ENCODE peak calls at places on chromosomes 2 and 18, in eight cellular contexts. One of them, this sample, is unnamed. For H3K36me3, the result is how much of the 10 kb centered on the place peaks cover.

GRCh38 chr18:5073026-5073944 is 123.8 kb downstream of the AKAIN1 start:
- DNase-seq in BJ: no peak
- DNase-seq in OCI-LY7: peak
- DNase-seq in GM23338: peak
- DNase-seq in lower lobe of right lung: no peak
- DNase-seq in mucosa of descending colon: no peak
- DNase-seq in K562: peak
- DNase-seq in astrocyte: peak
- DNase-seq in this sample: no peak

GRCh38 chr2:178756343-178756742 is 50.9 kb downstream of the TTN start:
- DNase-seq in GM23338: no peak
- DNase-seq in lower lobe of right lung: no peak
- DNase-seq in mucosa of descending colon: no peak
- DNase-seq in OCI-LY7: no peak
- DNase-seq in BJ: no peak
- DNase-seq in K562: no peak
- DNase-seq in astrocyte: peak
- DNase-seq in this sample: no peak

GRCh38 chr18:31274915-31275314 is 43.0 kb upstream of the DSG1 start:
- DNase-seq in mucosa of descending colon: peak
- DNase-seq in GM23338: no peak
- DNase-seq in lower lobe of right lung: peak
- DNase-seq in OCI-LY7: no peak
- DNase-seq in astrocyte: peak
- DNase-seq in BJ: no peak
- DNase-seq in K562: no peak
- DNase-seq in this sample: no peak

GRCh38 chr2:207546822-207547221 is 17.1 kb downstream of the CREB1 start:
- DNase-seq in OCI-LY7: no peak
- DNase-seq in astrocyte: peak
- DNase-seq in K562: no peak
- DNase-seq in BJ: no peak
- DNase-seq in GM23338: no peak
- DNase-seq in mucosa of descending colon: no peak
- DNase-seq in lower lobe of right lung: no peak
- DNase-seq in this sample: no peak

GRCh38 chr18:22943847-22944246 is 10.7 kb downstream of the RBBP8 start:
- DNase-seq in BJ: no peak
- DNase-seq in astrocyte: no peak
- DNase-seq in GM23338: no peak
- DNase-seq in mucosa of descending colon: no peak
- DNase-seq in lower lobe of right lung: no peak
- DNase-seq in K562: no peak
- DNase-seq in OCI-LY7: no peak
- DNase-seq in this sample: no peak

GRCh38 chr2:41926614-41927580 is 120.9 kb upstream of the PKDCC start:
- DNase-seq in K562: peak
- DNase-seq in GM23338: no peak
- DNase-seq in mucosa of descending colon: no peak
- DNase-seq in astrocyte: no peak
- DNase-seq in BJ: no peak
- DNase-seq in lower lobe of right lung: no peak
- DNase-seq in OCI-LY7: no peak
- DNase-seq in this sample: no peak

GRCh38 chr2:62313433-62314227 is 117.7 kb downstream of the B3GNT2 start:
- DNase-seq in OCI-LY7: peak
- DNase-seq in GM23338: no peak
- DNase-seq in astrocyte: no peak
- DNase-seq in BJ: no peak
- DNase-seq in mucosa of descending colon: no peak
- DNase-seq in K562: peak
- DNase-seq in lower lobe of right lung: no peak
- DNase-seq in this sample: no peak

GRCh38 chr18:57930476-57930875 is 113.5 kb upstream of the NEDD4L start:
- DNase-seq in BJ: no peak
- DNase-seq in OCI-LY7: no peak
- DNase-seq in K562: no peak
- DNase-seq in lower lobe of right lung: no peak
- DNase-seq in mucosa of descending colon: no peak
- DNase-seq in GM23338: no peak
- DNase-seq in astrocyte: no peak
- DNase-seq in this sample: no peak

GRCh38 chr2:223721746-223722145 is 115.6 kb downstream of the AP1S3 start:
- DNase-seq in mucosa of descending colon: no peak
- DNase-seq in OCI-LY7: no peak
- DNase-seq in K562: no peak
- DNase-seq in GM23338: no peak
- DNase-seq in lower lobe of right lung: no peak
- DNase-seq in astrocyte: no peak
- DNase-seq in BJ: no peak
- DNase-seq in this sample: no peak

GRCh38 chr2:167190053-167190452 is 301.8 kb downstream of the XIRP2 start:
- DNase-seq in lower lobe of right lung: no peak
- DNase-seq in astrocyte: peak
- DNase-seq in mucosa of descending colon: no peak
- DNase-seq in OCI-LY7: no peak
- DNase-seq in K562: no peak
- DNase-seq in GM23338: no peak
- DNase-seq in BJ: no peak
- DNase-seq in this sample: peak

GRCh38 chr2:164896634-164897033 is 55.0 kb upstream of the COBLL1 start:
- DNase-seq in astrocyte: peak
- DNase-seq in BJ: no peak
- DNase-seq in mucosa of descending colon: no peak
- DNase-seq in lower lobe of right lung: no peak
- DNase-seq in OCI-LY7: no peak
- DNase-seq in GM23338: no peak
- DNase-seq in K562: no peak
- DNase-seq in this sample: peak

GRCh38 chr2:132479140-132479539 is 62.5 kb downstream of the GPR39 start:
- DNase-seq in GM23338: no peak
- DNase-seq in K562: no peak
- DNase-seq in mucosa of descending colon: no peak
- DNase-seq in OCI-LY7: no peak
- DNase-seq in lower lobe of right lung: no peak
- DNase-seq in BJ: no peak
- DNase-seq in astrocyte: peak
- DNase-seq in this sample: no peak
- H3K4me3 ChIP-seq in GM23338: no peak
- H3K4me3 ChIP-seq in K562: no peak
- H3K4me3 ChIP-seq in mucosa of descending colon: no peak
- H3K4me3 ChIP-seq in OCI-LY7: no peak
- H3K4me3 ChIP-seq in lower lobe of right lung: no peak
- H3K4me3 ChIP-seq in BJ: no peak
- H3K4me3 ChIP-seq in astrocyte: no peak
- H3K4me3 ChIP-seq in this sample: no peak

DNA sequence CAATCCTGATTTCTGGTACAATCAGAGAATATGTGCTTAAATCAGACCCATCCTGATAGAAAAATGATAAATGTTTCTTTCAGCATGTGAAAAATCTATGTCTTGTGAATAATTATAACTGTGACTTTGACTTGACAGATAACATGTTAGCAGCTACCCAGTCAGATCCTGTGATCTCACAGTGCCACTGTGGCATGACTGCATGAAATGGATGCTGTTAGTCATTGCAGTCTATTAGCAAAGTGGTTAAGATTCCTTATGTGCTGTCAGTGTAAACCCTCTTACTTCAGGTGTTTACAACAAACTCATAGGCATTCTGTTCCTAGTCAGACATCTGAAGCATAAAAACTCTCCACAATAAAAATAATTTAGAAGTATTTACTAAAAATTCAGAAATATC is 244.6 kb upstream of the RND3 start:
- DNase-seq in OCI-LY7: no peak
- DNase-seq in astrocyte: peak
- DNase-seq in K562: no peak
- DNase-seq in mucosa of descending colon: no peak
- DNase-seq in lower lobe of right lung: no peak
- DNase-seq in BJ: peak
- DNase-seq in GM23338: no peak
- DNase-seq in this sample: peak
- H3K36me3 ChIP-seq in OCI-LY7: under half
- H3K36me3 ChIP-seq in astrocyte: under half
- H3K36me3 ChIP-seq in K562: under half
- H3K36me3 ChIP-seq in mucosa of descending colon: under half
- H3K36me3 ChIP-seq in lower lobe of right lung: under half
- H3K36me3 ChIP-seq in BJ: under half
- H3K36me3 ChIP-seq in GM23338: under half
- H3K36me3 ChIP-seq in this sample: under half

GRCh38 chr2:130985831-130986649 is 107.2 kb downstream of the FAM168B start:
- DNase-seq in K562: no peak
- DNase-seq in astrocyte: no peak
- DNase-seq in lower lobe of right lung: no peak
- DNase-seq in OCI-LY7: no peak
- DNase-seq in GM23338: no peak
- DNase-seq in BJ: no peak
- DNase-seq in mucosa of descending colon: no peak
- DNase-seq in this sample: no peak

GRCh38 chr2:130986890-130987493 is 106.3 kb downstream of the FAM168B start:
- DNase-seq in lower lobe of right lung: no peak
- DNase-seq in GM23338: no peak
- DNase-seq in K562: no peak
- DNase-seq in BJ: no peak
- DNase-seq in OCI-LY7: no peak
- DNase-seq in mucosa of descending colon: no peak
- DNase-seq in astrocyte: no peak
- DNase-seq in this sample: no peak

GRCh38 chr2:130985206-130985779 is 108.0 kb downstream of the FAM168B start:
- DNase-seq in BJ: no peak
- DNase-seq in K562: no peak
- DNase-seq in astrocyte: no peak
- DNase-seq in mucosa of descending colon: no peak
- DNase-seq in GM23338: no peak
- DNase-seq in OCI-LY7: no peak
- DNase-seq in lower lobe of right lung: no peak
- DNase-seq in this sample: no peak

DNA sequence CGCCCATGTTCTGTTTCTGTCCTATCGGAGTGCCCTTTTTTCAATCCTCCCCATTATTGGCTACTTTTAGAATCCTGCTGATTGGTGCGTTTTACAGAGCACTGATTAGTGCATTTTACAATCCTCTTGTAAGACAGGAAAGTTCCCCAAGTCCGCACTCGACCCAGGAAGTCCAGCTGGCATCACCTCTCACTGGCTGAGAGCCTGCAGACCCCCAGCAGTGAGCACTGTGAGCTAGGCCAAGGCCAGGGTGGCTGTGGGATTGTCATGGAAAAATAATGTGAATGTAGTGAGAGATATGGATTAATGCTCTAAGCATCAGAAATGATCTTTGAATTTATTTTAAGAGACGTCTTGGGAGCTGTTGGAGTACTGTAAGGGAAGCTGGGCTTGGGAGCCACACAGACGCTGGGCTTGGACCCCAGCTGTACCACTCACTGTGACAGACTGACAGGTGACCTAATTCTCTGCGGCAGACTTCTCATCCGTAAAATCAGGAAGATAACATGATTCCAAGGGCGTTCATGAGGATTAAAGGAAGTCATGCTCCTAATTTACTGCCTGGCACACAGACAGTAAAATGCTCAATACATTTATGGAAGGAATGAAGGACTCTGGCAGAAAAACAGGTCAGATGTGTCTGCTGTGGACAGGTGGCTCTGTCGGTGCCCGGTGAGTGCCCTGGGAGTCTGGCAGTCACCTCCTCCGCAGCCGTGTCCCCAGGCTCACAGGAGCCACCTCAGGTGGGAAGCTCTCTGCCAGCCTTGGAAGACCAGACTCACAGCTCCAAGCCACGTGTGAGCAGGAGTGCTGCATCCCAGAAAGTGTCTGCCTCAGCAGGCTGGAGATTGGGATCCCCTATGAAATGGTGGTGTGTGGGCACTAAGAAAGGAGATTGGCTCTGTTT is 105.5 kb downstream of the FAM168B start:
- DNase-seq in mucosa of descending colon: no peak
- DNase-seq in astrocyte: no peak
- DNase-seq in lower lobe of right lung: no peak
- DNase-seq in OCI-LY7: no peak
- DNase-seq in K562: no peak
- DNase-seq in BJ: no peak
- DNase-seq in GM23338: no peak
- DNase-seq in this sample: no peak
- TF ChIP-seq CTCF in mucosa of descending colon: no peak
- TF ChIP-seq CTCF in astrocyte: no peak
- TF ChIP-seq CTCF in lower lobe of right lung: no peak
- TF ChIP-seq CTCF in OCI-LY7: no peak
- TF ChIP-seq CTCF in K562: no peak
- TF ChIP-seq CTCF in BJ: no peak
- TF ChIP-seq CTCF in GM23338: no peak
- TF ChIP-seq CTCF in this sample: no peak

DNA sequence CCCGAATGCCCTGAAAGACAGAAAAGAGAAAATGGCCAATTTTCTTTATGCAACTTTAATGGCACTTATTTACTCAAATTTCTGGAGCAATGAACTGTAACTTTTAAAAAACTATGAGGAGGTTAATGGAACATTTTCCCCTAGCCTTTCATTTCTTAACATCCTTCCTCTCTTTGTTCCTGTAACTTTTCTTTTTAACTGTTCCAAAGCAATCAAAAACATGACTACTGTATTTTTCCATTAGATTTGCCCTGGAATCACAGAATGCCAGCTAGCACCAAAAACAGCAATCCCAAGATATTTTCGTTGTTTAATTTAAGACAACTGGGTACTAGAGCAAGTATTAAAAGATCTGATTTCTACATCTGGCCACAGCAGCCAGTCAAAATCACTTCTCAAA is 3.8 kb downstream of the STARD7 start:
- DNase-seq in GM23338: no peak
- DNase-seq in astrocyte: no peak
- DNase-seq in mucosa of descending colon: no peak
- DNase-seq in OCI-LY7: no peak
- DNase-seq in BJ: no peak
- DNase-seq in lower lobe of right lung: no peak
- DNase-seq in K562: no peak
- DNase-seq in this sample: no peak
- H3K4me3 ChIP-seq in GM23338: peak
- H3K4me3 ChIP-seq in astrocyte: no peak
- H3K4me3 ChIP-seq in mucosa of descending colon: no peak
- H3K4me3 ChIP-seq in OCI-LY7: peak
- H3K4me3 ChIP-seq in BJ: peak
- H3K4me3 ChIP-seq in lower lobe of right lung: peak
- H3K4me3 ChIP-seq in K562: peak
- H3K4me3 ChIP-seq in this sample: no peak

DNA sequence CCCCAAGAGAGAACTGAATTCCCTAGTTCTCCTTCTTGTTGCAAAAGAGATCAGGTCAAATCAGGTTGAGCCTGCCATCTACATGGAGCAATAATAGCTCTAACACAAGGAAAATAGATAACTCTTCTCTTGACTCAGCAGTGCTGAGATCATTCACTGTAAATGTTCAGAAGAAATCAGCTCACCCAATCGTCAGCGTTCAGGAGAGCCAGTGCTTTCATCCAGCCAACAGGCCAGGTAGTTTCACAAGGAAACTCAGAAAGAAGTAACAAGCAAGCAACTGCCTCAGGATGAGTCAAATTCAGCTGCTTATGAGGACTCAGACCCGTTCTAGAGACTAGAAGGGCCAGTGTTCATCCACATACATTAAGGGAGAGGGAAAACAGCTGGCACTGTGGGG is 5.9 kb downstream of the LMAN2L start:
- DNase-seq in OCI-LY7: no peak
- DNase-seq in mucosa of descending colon: no peak
- DNase-seq in astrocyte: no peak
- DNase-seq in lower lobe of right lung: no peak
- DNase-seq in GM23338: no peak
- DNase-seq in K562: no peak
- DNase-seq in BJ: no peak
- DNase-seq in this sample: no peak
- H3K36me3 ChIP-seq in OCI-LY7: half or more
- H3K36me3 ChIP-seq in mucosa of descending colon: under half
- H3K36me3 ChIP-seq in astrocyte: under half
- H3K36me3 ChIP-seq in lower lobe of right lung: half or more
- H3K36me3 ChIP-seq in GM23338: half or more
- H3K36me3 ChIP-seq in K562: half or more
- H3K36me3 ChIP-seq in BJ: under half
- H3K36me3 ChIP-seq in this sample: under half